ENCODE peak calls at places on chromosomes 5 and 9, in four cellular contexts. One of them, this sample, is unnamed. For H3K4me1 and H3K9me3, the result is how much of the 10 kb centered on the place peaks cover.

GRCh38 chr5:66248874-66249273 is 104.8 kb downstream of the SREK1 start:
- DNase-seq in uterus: no peak
- DNase-seq in breast epithelium: no peak
- DNase-seq in lower lobe of right lung: no peak
- DNase-seq in this sample: no peak

GRCh38 chr9:78904686-78905085 is 607.8 kb downstream of the PSAT1 start:
- DNase-seq in uterus: no peak
- DNase-seq in breast epithelium: no peak
- DNase-seq in lower lobe of right lung: no peak
- DNase-seq in this sample: no peak

GRCh38 chr5:176658817-176659216 is 11.5 kb downstream of the TSPAN17 start:
- DNase-seq in uterus: no peak
- DNase-seq in breast epithelium: no peak
- DNase-seq in lower lobe of right lung: no peak
- DNase-seq in this sample: no peak

GRCh38 chr5:157766441-157766840 is 22.9 kb downstream of the LSM11 start:
- DNase-seq in uterus: no peak
- DNase-seq in breast epithelium: no peak
- DNase-seq in lower lobe of right lung: no peak
- DNase-seq in this sample: no peak

GRCh38 chr5:111282798-111283197 is 58.6 kb downstream of the CAMK4 start:
- DNase-seq in uterus: no peak
- DNase-seq in breast epithelium: no peak
- DNase-seq in lower lobe of right lung: no peak
- DNase-seq in this sample: no peak

GRCh38 chr9:106376689-106377088 is 486.3 kb upstream of the ZNF462 start:
- DNase-seq in uterus: no peak
- DNase-seq in breast epithelium: no peak
- DNase-seq in lower lobe of right lung: no peak
- DNase-seq in this sample: no peak

GRCh38 chr5:113218906-113219517 is 215.8 kb downstream of the TSSK1B start:
- DNase-seq in uterus: no peak
- DNase-seq in breast epithelium: no peak
- DNase-seq in lower lobe of right lung: no peak
- DNase-seq in this sample: no peak

GRCh38 chr5:177507165-177507564 is 2.5 kb downstream of the DOK3 start:
- DNase-seq in uterus: no peak
- DNase-seq in breast epithelium: no peak
- DNase-seq in lower lobe of right lung: no peak
- DNase-seq in this sample: no peak

DNA sequence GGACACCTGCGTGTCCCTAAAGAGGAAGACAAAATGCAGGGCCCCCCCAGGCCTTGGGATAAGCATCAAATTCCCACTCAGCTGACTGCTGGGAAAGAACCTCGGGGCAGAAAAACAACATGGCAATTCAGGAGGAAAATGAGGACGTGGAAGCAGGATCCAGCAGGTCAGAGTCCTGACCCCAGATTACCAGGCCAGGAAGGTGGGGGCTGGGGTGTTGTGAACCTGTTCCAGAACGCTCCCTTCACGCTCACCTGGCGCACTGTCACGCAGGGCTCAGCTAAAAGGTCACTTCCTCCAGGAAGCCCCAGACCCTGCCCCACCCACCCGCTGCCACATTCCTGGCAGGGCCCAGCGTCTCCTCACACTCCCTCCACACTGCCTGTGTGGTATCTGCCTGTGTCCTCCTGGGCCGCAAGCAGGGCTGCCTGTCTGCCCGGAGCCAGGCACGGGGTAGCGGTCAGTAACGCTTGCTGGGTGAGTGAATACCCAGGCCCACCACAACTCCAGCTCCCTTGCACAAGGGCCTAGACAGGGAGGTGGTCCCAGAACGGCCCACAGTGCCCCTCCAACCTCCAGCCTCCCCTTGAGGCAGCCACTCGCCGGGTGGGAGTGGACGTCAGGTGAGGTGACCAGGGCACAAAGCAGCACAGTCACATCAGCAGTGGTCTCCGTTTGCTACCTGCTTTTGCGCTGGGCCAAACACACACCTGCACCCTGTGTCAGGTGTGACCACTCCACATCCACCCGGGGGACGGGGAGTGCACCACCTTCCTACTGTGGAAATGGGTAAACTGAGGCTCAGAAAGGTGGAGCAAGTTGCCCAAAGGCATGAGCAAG is 18.1 kb downstream of the VAV2 start:
- DNase-seq in uterus: no peak
- DNase-seq in breast epithelium: no peak
- DNase-seq in lower lobe of right lung: peak
- DNase-seq in this sample: peak
- H3K4me1 ChIP-seq in uterus: under half
- H3K4me1 ChIP-seq in breast epithelium: under half
- H3K4me1 ChIP-seq in lower lobe of right lung: under half
- H3K4me1 ChIP-seq in this sample: under half

DNA sequence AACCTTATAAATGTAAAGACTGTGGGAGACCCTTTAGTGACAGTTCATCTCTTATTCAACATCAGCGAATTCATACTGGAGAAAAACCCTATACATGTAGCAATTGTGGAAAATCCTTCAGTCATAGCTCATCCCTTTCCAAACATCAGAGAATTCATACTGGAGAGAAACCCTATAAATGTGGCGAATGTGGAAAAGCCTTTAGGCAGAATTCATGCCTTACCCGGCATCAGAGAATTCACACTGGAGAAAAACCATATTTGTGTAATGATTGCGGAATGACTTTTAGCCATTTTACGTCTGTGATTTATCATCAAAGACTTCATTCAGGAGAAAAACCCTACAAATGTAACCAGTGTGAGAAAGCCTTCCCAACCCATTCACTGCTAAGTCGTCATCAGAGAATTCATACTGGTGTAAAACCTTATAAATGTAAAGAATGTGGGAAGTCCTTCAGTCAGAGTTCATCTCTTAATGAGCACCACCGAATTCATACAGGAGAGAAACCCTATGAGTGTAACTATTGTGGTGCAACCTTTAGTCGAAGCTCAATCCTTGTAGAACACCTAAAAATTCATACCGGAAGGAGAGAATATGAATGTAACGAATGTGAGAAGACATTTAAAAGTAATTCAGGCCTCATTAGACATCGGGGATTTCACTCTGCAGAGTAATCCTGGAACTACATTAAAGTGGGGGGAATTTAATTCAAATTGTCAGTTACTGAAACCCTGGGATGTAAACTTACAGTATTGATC is 17.7 kb downstream of the ZNF483 start:
- DNase-seq in uterus: no peak
- DNase-seq in breast epithelium: no peak
- DNase-seq in lower lobe of right lung: no peak
- DNase-seq in this sample: no peak
- H3K9me3 ChIP-seq in uterus: half or more
- H3K9me3 ChIP-seq in breast epithelium: half or more
- H3K9me3 ChIP-seq in lower lobe of right lung: half or more
- H3K9me3 ChIP-seq in this sample: half or more

GRCh38 chr5:38433160-38433861 is 123.1 kb downstream of the LIFR start:
- DNase-seq in uterus: peak
- DNase-seq in breast epithelium: peak
- DNase-seq in lower lobe of right lung: no peak
- DNase-seq in this sample: no peak
- TF ChIP-seq CTCF in uterus: no peak
- TF ChIP-seq CTCF in breast epithelium: no peak
- TF ChIP-seq CTCF in lower lobe of right lung: no peak
- TF ChIP-seq CTCF in this sample: no peak

DNA sequence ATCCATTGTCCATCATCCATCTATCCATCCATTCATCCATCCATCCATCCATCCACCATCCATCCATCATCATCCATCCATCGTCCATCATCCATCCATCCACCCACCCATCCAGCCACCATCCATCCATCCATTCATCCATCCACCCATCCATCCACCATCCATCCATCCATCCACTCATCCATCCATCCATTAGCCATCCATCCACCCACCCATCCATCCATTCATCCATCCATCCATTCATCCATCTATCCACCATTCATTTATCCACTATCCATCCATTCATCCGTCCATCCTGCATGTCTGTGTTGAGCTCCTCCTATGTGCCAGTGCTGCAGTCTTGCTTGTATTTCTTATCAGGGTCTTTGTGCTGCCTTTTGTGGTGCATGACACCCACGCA is 44.2 kb downstream of the COL5A1 start:
- DNase-seq in uterus: no peak
- DNase-seq in breast epithelium: no peak
- DNase-seq in lower lobe of right lung: no peak
- DNase-seq in this sample: no peak
- H3K4me1 ChIP-seq in uterus: under half
- H3K4me1 ChIP-seq in breast epithelium: under half
- H3K4me1 ChIP-seq in lower lobe of right lung: under half
- H3K4me1 ChIP-seq in this sample: under half